ENCODE peak calls at places on chromosomes 16 and 17, in five cellular contexts. R is IMR-90, E is GM23338, F is H9, C is HCT116. S is an unnamed sample.

GRCh38 chr17:13597723-13598347 is 3.9 kb downstream of the HS3ST3A1 start:
- DNase-seq in F (no peak), C (peak), E (peak), R (peak), S (peak)

GRCh38 chr16:20774703-20775362 is 11.0 kb downstream of the ACSM3 start:
- DNase-seq in C (peak), R (peak), F (peak), E (peak), S (peak)

GRCh38 chr17:50027639-50028206 is 28.2 kb upstream of the ITGA3 start:
- DNase-seq in R (peak), C (peak), E (peak), F (peak), S (peak)

GRCh38 chr17:58153046-58153445 is 4.9 kb downstream of the OR4D1 start:
- DNase-seq in F (no peak), E (no peak), R (no peak), C (no peak), S (no peak)

GRCh38 chr17:57397402-57397801 is 141.1 kb downstream of the MSI2 start:
- DNase-seq in F (no peak), R (no peak), E (no peak), C (no peak), S (no peak)

GRCh38 chr17:27209316-27209715 is 84.6 kb upstream of the WSB1 start:
- DNase-seq in R (no peak), C (no peak), E (no peak), F (no peak), S (no peak)

GRCh38 chr17:63082952-63083351 is 116.9 kb downstream of the TANC2 start:
- DNase-seq in R (peak), F (no peak), E (no peak), C (no peak), S (peak)

GRCh38 chr17:44417553-44417952 is 28.1 kb upstream of the ITGA2B start:
- DNase-seq in R (peak), C (peak), E (no peak), F (no peak), S (peak)

GRCh38 chr16:1333854-1334719 is 642 bp downstream of the BAIAP3 start:
- DNase-seq in E (peak), R (no peak), F (no peak), C (no peak), S (no peak)

GRCh38 chr17:38417210-38417951 is 10.9 kb upstream of the ARHGAP23 start:
- DNase-seq in E (no peak), C (no peak), R (no peak), F (peak), S (no peak)

GRCh38 chr16:23334421-23334853 is 32.3 kb downstream of the SCNN1B start:
- DNase-seq in F (no peak), E (no peak), C (no peak), R (no peak), S (no peak)

GRCh38 chr17:79854080-79854861 is 15.0 kb upstream of the CBX4 start:
- DNase-seq in R (no peak), E (no peak), F (no peak), C (no peak), S (no peak)

GRCh38 chr16:28259091-28259780 is 33.1 kb upstream of the SBK1 start:
- DNase-seq in E (no peak), C (no peak), F (no peak), R (no peak), S (no peak)

GRCh38 chr16:64638804-64639203 is 483.1 kb downstream of the CDH11 start:
- DNase-seq in E (no peak), C (no peak), F (no peak), R (no peak), S (no peak)

GRCh38 chr16:77273815-77274214 is 74.6 kb downstream of the SYCE1L start:
- DNase-seq in C (no peak), E (peak), R (no peak), F (no peak), S (peak)

GRCh38 chr16:22330326-22330725 is 33.1 kb downstream of the POLR3E start:
- DNase-seq in R (no peak), E (no peak), F (no peak), C (no peak), S (no peak)

GRCh38 chr16:47927330-47927729 is 228.5 kb downstream of the ABCC12 start:
- DNase-seq in E (no peak), F (no peak), C (no peak), R (peak), S (peak)

GRCh38 chr17:17365476-17366110 is 62.4 kb downstream of the NT5M start:
- DNase-seq in E (no peak), R (no peak), C (no peak), F (no peak), S (no peak)

GRCh38 chr17:61736438-61736837 is 126.9 kb downstream of the BRIP1 start:
- DNase-seq in R (no peak), C (no peak), E (no peak), F (no peak), S (no peak)

GRCh38 chr16:3019594-3020246 is 448 bp upstream of the TNFRSF12A start:
- DNase-seq in R (no peak), C (no peak), E (no peak), F (no peak), S (no peak)

GRCh38 chr17:82020874-82021727 is 1.6 kb downstream of the CENPX start:
- DNase-seq in R (peak), F (peak), C (peak), E (peak), S (peak)

GRCh38 chr16:72203401-72203800 is 31.4 kb upstream of the PMFBP1 start:
- DNase-seq in E (no peak), C (no peak), R (peak), F (no peak), S (peak)

GRCh38 chr17:78399028-78399692 is 20.7 kb downstream of the PGS1 start:
- DNase-seq in R (no peak), F (no peak), C (no peak), E (no peak), S (no peak)

GRCh38 chr16:57774886-57775285 is 27.4 kb downstream of the KIFC3 start:
- DNase-seq in C (no peak), F (no peak), E (no peak), R (no peak), S (no peak)

GRCh38 chr16:57781349-57781740 is 20.9 kb downstream of the KIFC3 start:
- DNase-seq in F (no peak), E (no peak), R (no peak), C (no peak), S (no peak)

GRCh38 chr16:57775661-57776469 is 26.4 kb downstream of the KIFC3 start:
- DNase-seq in F (peak), R (no peak), E (peak), C (no peak), S (no peak)

GRCh38 chr16:57781741-57782606 is 20.3 kb downstream of the KIFC3 start:
- DNase-seq in C (no peak), F (no peak), R (peak), E (no peak), S (peak)

GRCh38 chr16:57778658-57779057 is 23.6 kb downstream of the KIFC3 start:
- DNase-seq in C (no peak), R (no peak), E (no peak), F (no peak), S (no peak)
- TF ChIP-seq CTCF in C (no peak), R (no peak), E (no peak), F (no peak), S (no peak)

GRCh38 chr17:72119963-72120877 is 600 bp upstream of the SOX9 start:
- DNase-seq in E (peak), C (peak), R (peak), F (peak), S (peak)

GRCh38 chr17:72117470-72117747 is 3.4 kb upstream of the SOX9 start:
- DNase-seq in R (no peak), C (no peak), E (no peak), F (no peak), S (no peak)

GRCh38 chr17:72119280-72119962 is 1.4 kb upstream of the SOX9 start:
- DNase-seq in C (no peak), E (peak), F (no peak), R (no peak), S (no peak)

GRCh38 chr17:72117748-72118587 is 2.9 kb upstream of the SOX9 start:
- DNase-seq in R (no peak), E (peak), C (no peak), F (peak), S (no peak)

GRCh38 chr17:72118588-72119279 is 2.1 kb upstream of the SOX9 start:
- DNase-seq in E (peak), C (peak), R (peak), F (peak), S (peak)
- H2AFZ ChIP-seq in E (peak), C (no peak), R (peak), F (no peak), S (peak)

DNA sequence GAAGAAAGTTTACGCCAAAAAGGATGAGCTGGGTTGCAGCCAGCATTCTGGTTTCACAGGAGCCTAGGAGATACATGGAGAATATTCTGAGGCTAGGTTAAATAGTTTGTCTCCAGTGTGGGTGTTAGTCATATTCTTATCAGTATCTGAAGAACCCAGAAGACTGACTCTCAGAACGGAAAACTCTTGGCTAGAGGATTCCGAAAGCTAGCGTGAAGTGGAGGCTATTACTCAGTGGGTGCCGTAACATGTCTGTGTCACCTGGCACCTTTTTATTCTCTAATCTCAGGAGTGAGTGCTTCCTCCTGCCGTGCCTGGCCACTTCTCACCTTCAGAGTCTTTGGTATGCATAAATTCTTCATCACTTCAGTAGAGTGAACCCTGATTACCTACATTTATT is 199.5 kb downstream of the WWOX start:
- DNase-seq in C (no peak), R (no peak), F (no peak), E (no peak), S (peak)
- TF ChIP-seq CTCF in C (no peak), R (no peak), F (no peak), E (no peak), S (no peak)

GRCh38 chr17:2592974-2593845 is at the start of gene PAFAH1B1:
- DNase-seq in F (peak), R (peak), E (peak), C (peak), S (peak)
- H2AFZ ChIP-seq in F (no peak), R (peak), E (peak), C (peak), S (peak)

S was measured in fibroblast of lung.